ENCODE peak calls at places on chromosomes 13 and 19, in four cellular contexts. One of them, this sample, is unnamed.

GRCh38 chr13:36432106-36432544 is at the start of gene CCNA1:
- DNase-seq in GM10248: peak; percentile 51
- DNase-seq in PC-9: no peak
- DNase-seq in stomach: peak; percentile 25
- DNase-seq in this sample: no peak

GRCh38 chr19:40348961-40349507 is 539 bp downstream of the PLD3 start:
- DNase-seq in GM10248: no peak
- DNase-seq in PC-9: peak; percentile 22
- DNase-seq in stomach: no peak
- DNase-seq in this sample: peak; percentile 43

GRCh38 chr19:21698215-21698614 is 69.2 kb downstream of the ZNF100 start:
- DNase-seq in GM10248: no peak
- DNase-seq in PC-9: no peak
- DNase-seq in stomach: no peak
- DNase-seq in this sample: no peak

GRCh38 chr13:107301724-107302374 is 733.9 kb upstream of the ARGLU1 start:
- DNase-seq in GM10248: no peak
- DNase-seq in PC-9: no peak
- DNase-seq in stomach: no peak
- DNase-seq in this sample: no peak

GRCh38 chr13:25874907-25875306 is 176.9 kb downstream of the SHISA2 start:
- DNase-seq in GM10248: no peak
- DNase-seq in PC-9: no peak
- DNase-seq in stomach: no peak
- DNase-seq in this sample: no peak

GRCh38 chr13:85379433-85379832 is 419.8 kb downstream of the SLITRK6 start:
- DNase-seq in GM10248: no peak
- DNase-seq in PC-9: no peak
- DNase-seq in stomach: no peak
- DNase-seq in this sample: no peak

GRCh38 chr19:33235269-33235995 is 9.8 kb upstream of the SLC7A10 start:
- DNase-seq in GM10248: peak; percentile 91
- DNase-seq in PC-9: peak; percentile 79
- DNase-seq in stomach: peak; percentile 92
- DNase-seq in this sample: peak; percentile 39

GRCh38 chr13:44465318-44465717 is 91.7 kb downstream of the SERP2 start:
- DNase-seq in GM10248: no peak
- DNase-seq in PC-9: no peak
- DNase-seq in stomach: no peak
- DNase-seq in this sample: no peak

GRCh38 chr13:97211357-97211756 is 10.8 kb upstream of the MBNL2 start:
- DNase-seq in GM10248: no peak
- DNase-seq in PC-9: no peak
- DNase-seq in stomach: no peak
- DNase-seq in this sample: no peak

GRCh38 chr19:28764066-28764465 is 448.9 kb downstream of the UQCRFS1 start:
- DNase-seq in GM10248: no peak
- DNase-seq in PC-9: no peak
- DNase-seq in stomach: no peak
- DNase-seq in this sample: no peak

GRCh38 chr19:47005873-47006272 is 13.8 kb upstream of the NPAS1 start:
- DNase-seq in GM10248: no peak
- DNase-seq in PC-9: no peak
- DNase-seq in stomach: no peak
- DNase-seq in this sample: no peak

GRCh38 chr13:41637578-41637977 is 180.2 kb downstream of the RGCC start:
- DNase-seq in GM10248: no peak
- DNase-seq in PC-9: no peak
- DNase-seq in stomach: no peak
- DNase-seq in this sample: no peak

GRCh38 chr13:23741879-23742510 is 147.2 kb downstream of the MIPEP start:
- DNase-seq in GM10248: no peak
- DNase-seq in PC-9: no peak
- DNase-seq in stomach: no peak
- DNase-seq in this sample: no peak

GRCh38 chr13:77833331-77833863 is 85.2 kb downstream of the EDNRB start:
- DNase-seq in GM10248: no peak
- DNase-seq in PC-9: no peak
- DNase-seq in stomach: no peak
- DNase-seq in this sample: peak; percentile 63

GRCh38 chr13:80462567-80462966 is 121.6 kb upstream of the SPRY2 start:
- DNase-seq in GM10248: no peak
- DNase-seq in PC-9: no peak
- DNase-seq in stomach: no peak
- DNase-seq in this sample: no peak

GRCh38 chr19:5603626-5604025 is 18.9 kb downstream of the SAFB2 start:
- DNase-seq in GM10248: no peak
- DNase-seq in PC-9: no peak
- DNase-seq in stomach: no peak
- DNase-seq in this sample: no peak

GRCh38 chr13:21625366-21625765 is 21.4 kb upstream of the MICU2 start:
- DNase-seq in GM10248: peak; percentile 58
- DNase-seq in PC-9: no peak
- DNase-seq in stomach: no peak
- DNase-seq in this sample: peak; percentile 4

GRCh38 chr19:51450730-51451307 is 7.4 kb downstream of the SIGLEC8 start:
- DNase-seq in GM10248: no peak
- DNase-seq in PC-9: no peak
- DNase-seq in stomach: peak; percentile 17
- DNase-seq in this sample: no peak

GRCh38 chr13:79226938-79227337 is 179.1 kb downstream of the RBM26 start:
- DNase-seq in GM10248: no peak
- DNase-seq in PC-9: no peak
- DNase-seq in stomach: no peak
- DNase-seq in this sample: no peak

GRCh38 chr19:44585371-44586141 is 27.8 kb upstream of the IGSF23 start:
- DNase-seq in GM10248: no peak
- DNase-seq in PC-9: peak; percentile 21
- DNase-seq in stomach: no peak
- DNase-seq in this sample: no peak

GRCh38 chr19:55339225-55340143 is at the start of gene KMT5C:
- DNase-seq in GM10248: peak; percentile 98
- DNase-seq in PC-9: peak; percentile 100
- DNase-seq in stomach: peak; percentile 100
- DNase-seq in this sample: peak; percentile 100

GRCh38 chr13:20828540-20829364 is 55.0 kb upstream of the EEF1AKMT1 start:
- DNase-seq in GM10248: peak; percentile 44
- DNase-seq in PC-9: peak; percentile 12
- DNase-seq in stomach: no peak
- DNase-seq in this sample: peak; percentile 48

GRCh38 chr19:14809272-14810057 is 25.5 kb downstream of the OR7A5 start:
- DNase-seq in GM10248: no peak
- DNase-seq in PC-9: no peak
- DNase-seq in stomach: no peak
- DNase-seq in this sample: no peak

GRCh38 chr13:99417821-99418662 is 83.2 kb upstream of the TM9SF2 start:
- DNase-seq in GM10248: no peak
- DNase-seq in PC-9: no peak
- DNase-seq in stomach: peak; percentile 20
- DNase-seq in this sample: no peak

GRCh38 chr13:64817721-64818120 is 2412.4 kb downstream of the PCDH9 start:
- DNase-seq in GM10248: no peak
- DNase-seq in PC-9: no peak
- DNase-seq in stomach: no peak
- DNase-seq in this sample: no peak

GRCh38 chr13:93559718-93560117 is 333.1 kb downstream of the GPC6 start:
- DNase-seq in GM10248: no peak
- DNase-seq in PC-9: no peak
- DNase-seq in stomach: no peak
- DNase-seq in this sample: peak; percentile 12

GRCh38 chr13:53137777-53138176 is 109.2 kb downstream of the OLFM4 start:
- DNase-seq in GM10248: no peak
- DNase-seq in PC-9: no peak
- DNase-seq in stomach: no peak
- DNase-seq in this sample: peak; percentile 80

GRCh38 chr19:43820098-43820860 is 6.8 kb upstream of the ZNF283 start:
- DNase-seq in GM10248: peak; percentile 38
- DNase-seq in PC-9: no peak
- DNase-seq in stomach: no peak
- DNase-seq in this sample: no peak

GRCh38 chr13:19664481-19665230 is 31.2 kb downstream of the MPHOSPH8 start:
- DNase-seq in GM10248: no peak
- DNase-seq in PC-9: no peak
- DNase-seq in stomach: no peak
- DNase-seq in this sample: no peak

GRCh38 chr19:11324079-11324661 is 15.3 kb downstream of the RAB3D start:
- DNase-seq in GM10248: peak; percentile 70
- DNase-seq in PC-9: peak; percentile 83
- DNase-seq in stomach: peak; percentile 85
- DNase-seq in this sample: peak; percentile 90

GRCh38 chr13:102799544-102800144 is 725 bp downstream of the BIVM start:
- DNase-seq in GM10248: peak; percentile 37
- DNase-seq in PC-9: no peak
- DNase-seq in stomach: peak; percentile 29
- DNase-seq in this sample: no peak

GRCh38 chr13:108496364-108497215 is 132.8 kb upstream of the MYO16 start:
- DNase-seq in GM10248: no peak
- DNase-seq in PC-9: no peak
- DNase-seq in stomach: no peak
- DNase-seq in this sample: no peak

GRCh38 chr19:47497073-47497766 is 13.2 kb upstream of the KPTN start:
- DNase-seq in GM10248: no peak
- DNase-seq in PC-9: no peak
- DNase-seq in stomach: peak; percentile 81
- DNase-seq in this sample: no peak

GRCh38 chr13:67100723-67101122 is 129.4 kb downstream of the PCDH9 start:
- DNase-seq in GM10248: no peak
- DNase-seq in PC-9: peak; percentile 2
- DNase-seq in stomach: no peak
- DNase-seq in this sample: no peak